ENCODE peak calls at places on chromosomes 11 and 22, in ten cellular contexts. M is EH; O is activated naive CD8-positive, alpha-beta T cell treated with anti-CD3 and anti-CD28 coated beads for 36 hours; J is stromal cell of bone marrow; A is EL; L is activated CD4-positive, alpha-beta T cell treated with anti-CD3 and anti-CD28 coated beads for 24 hours; Y is fibroblast of the conjunctiva; H is D721Med; D is skeletal muscle cell; P is fibroblast of pulmonary artery. N is an unnamed sample.

GRCh38 chr22:46592390-46592872 is 27.8 kb upstream of the GRAMD4 start:
- DNase-seq in M (peak; percentile 84), O (peak; percentile 79), J (peak; percentile 63), A (peak; percentile 71), L (no peak), Y (no peak), H (no peak), D (peak; percentile 53), P (peak; percentile 41), N (no peak)

GRCh38 chr11:102983491-102983890 is 28.0 kb upstream of the MMP13 start:
- DNase-seq in M (no peak), O (no peak), J (no peak), A (no peak), L (no peak), Y (no peak), H (no peak), D (peak; percentile 19), P (peak; percentile 28), N (no peak)

GRCh38 chr11:62612366-62613274 is at the start of the genes EML3 and ROM1:
- DNase-seq in M (peak; percentile 90), O (peak; percentile 90), J (peak; percentile 77), A (peak; percentile 93), L (peak; percentile 78), Y (peak; percentile 87), H (peak; percentile 83), D (peak; percentile 42), P (peak; percentile 88), N (peak; percentile 89)

GRCh38 chr11:116879789-116880402 is 42.5 kb upstream of the APOA1 start:
- DNase-seq in M (peak; percentile 76), O (no peak), J (peak; percentile 72), A (peak; percentile 65), L (peak; percentile 4), Y (peak; percentile 79), H (no peak), D (peak; percentile 43), P (peak; percentile 88), N (peak; percentile 74)

GRCh38 chr11:77289737-77290136 is 11.7 kb downstream of the GDPD4 start:
- DNase-seq in M (no peak), O (no peak), J (no peak), A (no peak), L (no peak), Y (no peak), H (no peak), D (no peak), P (no peak), N (no peak)

GRCh38 chr11:69551963-69552362 is 70.5 kb downstream of the LINC01488 start:
- DNase-seq in M (no peak), O (no peak), J (no peak), A (no peak), L (no peak), Y (no peak), H (no peak), D (no peak), P (no peak), N (no peak)

GRCh38 chr11:108302121-108302785 is 79.4 kb downstream of the ATM start:
- DNase-seq in M (peak; percentile 61), O (no peak), J (peak; percentile 23), A (peak; percentile 33), L (no peak), Y (no peak), H (no peak), D (peak; percentile 0), P (peak; percentile 36), N (peak; percentile 33)

GRCh38 chr11:44260081-44260480 is 49.9 kb downstream of the ALX4 start:
- DNase-seq in M (no peak), O (no peak), J (no peak), A (no peak), L (no peak), Y (no peak), H (no peak), D (no peak), P (no peak), N (no peak)

GRCh38 chr11:71298016-71298550 is 45.7 kb upstream of the SHANK2 start:
- DNase-seq in M (no peak), O (no peak), J (no peak), A (no peak), L (no peak), Y (no peak), H (no peak), D (no peak), P (no peak), N (no peak)

GRCh38 chr11:75313457-75314272 is 37.8 kb downstream of the ARRB1 start:
- DNase-seq in M (peak; percentile 65), O (no peak), J (peak; percentile 72), A (peak; percentile 66), L (no peak), Y (peak; percentile 43), H (peak; percentile 95), D (no peak), P (peak; percentile 77), N (peak; percentile 27)

GRCh38 chr11:57276857-57277505 is 39.9 kb upstream of the APLNR start:
- DNase-seq in M (no peak), O (no peak), J (no peak), A (no peak), L (no peak), Y (no peak), H (no peak), D (no peak), P (peak; percentile 83), N (peak; percentile 59)

GRCh38 chr22:38798496-38798895 is 4.6 kb upstream of the DNAL4 start:
- DNase-seq in M (no peak), O (no peak), J (no peak), A (no peak), L (no peak), Y (no peak), H (no peak), D (no peak), P (no peak), N (no peak)

GRCh38 chr22:36355362-36355761 is 32.4 kb downstream of the MYH9 start:
- DNase-seq in M (no peak), O (no peak), J (no peak), A (no peak), L (no peak), Y (no peak), H (no peak), D (no peak), P (no peak), N (peak; percentile 37)

GRCh38 chr22:24516301-24516737 is 21.2 kb downstream of the UPB1 start:
- DNase-seq in M (peak; percentile 95), O (no peak), J (peak; percentile 83), A (peak; percentile 92), L (no peak), Y (peak; percentile 71), H (no peak), D (peak; percentile 60), P (peak; percentile 91), N (peak; percentile 56)

GRCh38 chr11:120032766-120033390 is 105.0 kb downstream of the TRIM29 start:
- DNase-seq in M (no peak), O (no peak), J (no peak), A (no peak), L (no peak), Y (no peak), H (no peak), D (no peak), P (no peak), N (no peak)

GRCh38 chr11:120622189-120622912 is 110.8 kb downstream of the GRIK4 start:
- DNase-seq in M (no peak), O (no peak), J (no peak), A (no peak), L (no peak), Y (no peak), H (no peak), D (no peak), P (peak; percentile 44), N (peak; percentile 18)

GRCh38 chr11:15208570-15209222 is 94.0 kb downstream of the INSC start:
- DNase-seq in M (peak; percentile 72), O (peak; percentile 69), J (no peak), A (peak; percentile 60), L (peak; percentile 62), Y (peak; percentile 23), H (peak; percentile 64), D (no peak), P (peak; percentile 73), N (peak; percentile 71)

N was measured in MCF 10A.